ENCODE peak calls at places on chromosomes 1 and 21, in nine cellular contexts. S, K, A, V, Z, F, Q, G and O are unnamed samples. For H3K9me3, the result is how much of the 10 kb centered on the place peaks cover.

GRCh38 chr1:199403421-199404116 is 623.9 kb upstream of the NR5A2 start:
- DNase-seq in S (no peak), K (no peak), A (no peak), V (no peak), Z (no peak), F (no peak), Q (no peak), G (no peak), O (no peak)

GRCh38 chr1:172138636-172139035 is 281.8 kb upstream of the C1orf105 start:
- DNase-seq in S (no peak), K (no peak), A (no peak), V (no peak), Z (no peak), F (no peak), Q (no peak), G (no peak), O (no peak)

GRCh38 chr1:226751687-226752086 is 12.6 kb upstream of the ITPKB start:
- DNase-seq in S (no peak), K (peak), A (no peak), V (no peak), Z (no peak), F (no peak), Q (no peak), G (no peak), O (no peak)

GRCh38 chr21:28627691-28628090 is 365.0 kb downstream of the LTN1 start:
- DNase-seq in S (no peak), K (no peak), A (no peak), V (no peak), Z (no peak), F (no peak), Q (no peak), G (no peak), O (no peak)

GRCh38 chr1:112815376-112815775 is 100.2 kb upstream of the PPM1J start:
- DNase-seq in S (no peak), K (no peak), A (no peak), V (no peak), Z (no peak), F (no peak), Q (no peak), G (no peak), O (no peak)

GRCh38 chr1:206479164-206480125 is 9.2 kb downstream of the IKBKE start:
- DNase-seq in S (peak), K (peak), A (peak), V (peak), Z (peak), F (peak), Q (peak), G (peak), O (peak)

GRCh38 chr1:173601588-173601987 is 1.3 kb downstream of the SLC9C2 start:
- DNase-seq in S (no peak), K (no peak), A (no peak), V (no peak), Z (no peak), F (no peak), Q (no peak), G (no peak), O (no peak)

GRCh38 chr1:102833171-102833570 is 275.2 kb downstream of the COL11A1 start:
- DNase-seq in S (no peak), K (no peak), A (no peak), V (no peak), Z (no peak), F (no peak), Q (no peak), G (peak), O (no peak)

GRCh38 chr1:207397525-207397926 is 56.6 kb upstream of the CR2 start:
- DNase-seq in S (no peak), K (no peak), A (no peak), V (no peak), Z (no peak), F (no peak), Q (no peak), G (no peak), O (no peak)

GRCh38 chr1:35838693-35839245 is 31.0 kb downstream of the AGO4 start:
- DNase-seq in S (no peak), K (no peak), A (no peak), V (no peak), Z (no peak), F (no peak), Q (no peak), G (no peak), O (no peak)

GRCh38 chr1:162498442-162498785 is 796 bp downstream of the UHMK1 start:
- DNase-seq in S (no peak), K (peak), A (no peak), V (no peak), Z (no peak), F (no peak), Q (no peak), G (no peak), O (no peak)

GRCh38 chr1:209618756-209619420 is 33.3 kb downstream of the LAMB3 start:
- DNase-seq in S (no peak), K (no peak), A (no peak), V (no peak), Z (no peak), F (no peak), Q (no peak), G (peak), O (no peak)

GRCh38 chr21:27831821-27832569 is 865.1 kb upstream of the ADAMTS5 start:
- DNase-seq in S (no peak), K (no peak), A (no peak), V (no peak), Z (no peak), F (no peak), Q (no peak), G (no peak), O (no peak)

GRCh38 chr1:77900687-77901293 is 12.4 kb downstream of the NEXN start:
- DNase-seq in S (peak), K (peak), A (no peak), V (no peak), Z (peak), F (no peak), Q (no peak), G (peak), O (no peak)

GRCh38 chr1:204342310-204342709 is 17.4 kb downstream of the PLEKHA6 start:
- DNase-seq in S (no peak), K (no peak), A (no peak), V (no peak), Z (no peak), F (no peak), Q (no peak), G (no peak), O (no peak)

GRCh38 chr1:186228751-186229150 is 146.3 kb downstream of the TPR start:
- DNase-seq in S (no peak), K (no peak), A (no peak), V (no peak), Z (no peak), F (no peak), Q (no peak), G (no peak), O (no peak)
- H3K4me3 ChIP-seq in S (no peak), K (no peak), A (no peak), V (no peak), Z (no peak), F (no peak), Q (no peak), G (no peak), O (no peak)

GRCh38 chr1:155696524-155696923 is 7.6 kb downstream of the DAP3 start:
- DNase-seq in S (no peak), K (no peak), A (no peak), V (no peak), Z (no peak), F (no peak), Q (no peak), G (no peak), O (no peak)

GRCh38 chr1:155695608-155696007 is 6.7 kb downstream of the DAP3 start:
- DNase-seq in S (no peak), K (no peak), A (no peak), V (no peak), Z (no peak), F (no peak), Q (no peak), G (no peak), O (no peak)

GRCh38 chr1:155695107-155695506 is 6.2 kb downstream of the DAP3 start:
- DNase-seq in S (no peak), K (no peak), A (no peak), V (no peak), Z (no peak), F (no peak), Q (no peak), G (no peak), O (no peak)

GRCh38 chr1:155698382-155699038 is 9.6 kb downstream of the DAP3 start:
- DNase-seq in S (no peak), K (no peak), A (no peak), V (no peak), Z (no peak), F (no peak), Q (no peak), G (no peak), O (no peak)

GRCh38 chr1:155697046-155697445 is 8.2 kb downstream of the DAP3 start:
- DNase-seq in S (no peak), K (no peak), A (no peak), V (no peak), Z (no peak), F (no peak), Q (no peak), G (no peak), O (no peak)
- H3K9me3 ChIP-seq in S (under half), K (under half), A (under half), V (under half), Z (under half), F (under half), Q (under half), G (under half), O (under half)

DNA sequence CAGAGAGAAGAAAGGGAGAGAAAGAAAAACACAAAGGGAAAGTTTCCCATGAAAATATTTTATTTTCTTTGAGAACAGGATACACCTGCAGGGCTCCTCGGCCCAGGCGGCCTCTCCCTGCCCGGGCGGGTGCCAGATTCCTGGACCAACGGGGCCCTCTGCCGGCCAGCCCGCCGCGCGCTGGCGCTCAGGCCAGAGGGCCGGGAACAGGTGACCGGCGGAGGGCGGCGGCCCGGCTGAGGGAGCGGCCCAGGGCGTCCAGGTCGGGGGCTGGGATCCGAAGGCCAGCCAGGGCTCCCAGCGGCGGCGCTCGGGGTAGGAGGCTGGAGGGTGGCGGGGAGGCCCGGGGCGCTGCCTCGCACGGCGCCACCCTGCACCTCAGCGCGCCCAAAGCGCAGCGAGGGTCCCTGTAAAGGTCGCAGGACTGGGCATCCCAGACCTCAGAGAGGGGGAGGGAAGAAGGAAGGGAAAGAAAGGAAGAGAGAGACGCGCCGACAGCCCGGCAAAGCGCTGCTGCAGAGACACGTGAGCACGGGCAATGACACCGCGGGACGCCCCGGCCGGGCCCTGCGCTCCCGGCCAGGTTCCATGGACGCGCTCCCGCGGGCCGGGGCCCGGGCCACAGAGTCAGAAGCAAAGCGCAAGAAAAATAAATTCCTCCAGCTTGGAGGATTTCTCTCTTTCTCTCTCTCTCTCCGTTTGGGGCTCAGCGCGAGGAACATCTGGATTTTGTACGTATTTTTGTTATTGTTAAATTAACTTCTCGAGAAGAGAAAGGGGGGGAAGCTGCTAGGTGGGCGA is 908 bp downstream of the WNT9A start:
- DNase-seq in S (peak), K (no peak), A (peak), V (peak), Z (peak), F (peak), Q (peak), G (no peak), O (peak)
- H3K4me3 ChIP-seq in S (peak), K (no peak), A (peak), V (peak), Z (peak), F (peak), Q (peak), G (no peak), O (peak)

GRCh38 chr1:80751204-80751603 is 1049.5 kb upstream of the ADGRL2 start:
- DNase-seq in S (no peak), K (no peak), A (no peak), V (no peak), Z (no peak), F (no peak), Q (no peak), G (no peak), O (no peak)
- H3K9me3 ChIP-seq in S (under half), K (under half), A (under half), V (under half), Z (under half), F (under half), Q (under half), G (under half), O (under half)

DNA sequence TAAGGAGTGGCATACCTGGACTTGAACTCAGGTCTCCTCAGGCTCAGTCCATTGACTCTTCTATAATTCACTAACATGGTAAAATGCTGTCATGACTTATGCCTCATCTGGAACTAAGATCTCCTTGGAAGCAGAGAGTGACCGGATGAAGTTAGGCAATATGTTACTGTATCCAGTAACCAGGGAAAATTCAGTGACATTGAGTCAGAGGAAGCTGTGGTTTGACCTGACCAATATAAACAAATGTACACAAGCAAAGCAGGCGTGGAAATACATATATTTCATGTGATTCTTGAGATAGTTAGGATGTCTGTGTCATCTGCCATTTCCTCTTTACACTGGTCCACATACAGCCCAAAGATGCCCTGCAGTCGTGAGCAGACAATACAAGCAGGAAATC is 30.3 kb downstream of the SGIP1 start:
- DNase-seq in S (no peak), K (no peak), A (no peak), V (no peak), Z (no peak), F (no peak), Q (no peak), G (no peak), O (no peak)
- H3K4me3 ChIP-seq in S (no peak), K (no peak), A (no peak), V (no peak), Z (no peak), F (no peak), Q (no peak), G (no peak), O (no peak)

GRCh38 chr21:44582980-44583799 is 2.8 kb upstream of the KRTAP10-5 start:
- DNase-seq in S (no peak), K (no peak), A (no peak), V (no peak), Z (peak), F (no peak), Q (no peak), G (no peak), O (no peak)

GRCh38 chr21:44583800-44584147 is 3.4 kb upstream of the KRTAP10-5 start:
- DNase-seq in S (no peak), K (no peak), A (no peak), V (peak), Z (no peak), F (no peak), Q (no peak), G (no peak), O (no peak)

GRCh38 chr21:44579833-44580144 is 615 bp downstream of the KRTAP10-5 start:
- DNase-seq in S (no peak), K (no peak), A (no peak), V (no peak), Z (no peak), F (no peak), Q (no peak), G (no peak), O (no peak)

GRCh38 chr21:44581158-44581557 is 754 bp upstream of the KRTAP10-5 start:
- DNase-seq in S (no peak), K (no peak), A (no peak), V (no peak), Z (no peak), F (no peak), Q (no peak), G (no peak), O (no peak)

DNA sequence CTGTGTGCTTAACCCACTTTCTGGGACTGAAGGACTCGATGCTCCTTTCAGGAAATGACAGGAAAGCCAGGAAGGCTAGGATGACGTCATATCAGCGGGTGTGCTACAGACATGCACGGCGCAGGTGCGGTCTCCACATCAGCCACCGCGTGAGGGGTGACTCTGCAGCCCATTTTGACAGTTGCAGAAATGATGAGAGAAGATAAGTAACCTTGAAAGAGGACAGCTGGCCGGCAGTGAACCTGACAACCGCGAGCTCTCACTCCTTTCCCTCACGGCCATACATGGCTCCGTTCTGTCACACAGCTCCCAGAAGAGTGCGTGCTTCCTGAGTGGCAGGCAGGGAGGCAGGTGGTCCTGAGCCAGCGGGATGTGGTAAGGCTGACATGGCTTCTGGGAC is 1.7 kb upstream of the KRTAP10-5 start:
- DNase-seq in S (no peak), K (no peak), A (no peak), V (no peak), Z (no peak), F (no peak), Q (no peak), G (no peak), O (no peak)
- H3K9me3 ChIP-seq in S (under half), K (under half), A (under half), V (under half), Z (under half), F (under half), Q (under half), G (under half), O (under half)

DNA sequence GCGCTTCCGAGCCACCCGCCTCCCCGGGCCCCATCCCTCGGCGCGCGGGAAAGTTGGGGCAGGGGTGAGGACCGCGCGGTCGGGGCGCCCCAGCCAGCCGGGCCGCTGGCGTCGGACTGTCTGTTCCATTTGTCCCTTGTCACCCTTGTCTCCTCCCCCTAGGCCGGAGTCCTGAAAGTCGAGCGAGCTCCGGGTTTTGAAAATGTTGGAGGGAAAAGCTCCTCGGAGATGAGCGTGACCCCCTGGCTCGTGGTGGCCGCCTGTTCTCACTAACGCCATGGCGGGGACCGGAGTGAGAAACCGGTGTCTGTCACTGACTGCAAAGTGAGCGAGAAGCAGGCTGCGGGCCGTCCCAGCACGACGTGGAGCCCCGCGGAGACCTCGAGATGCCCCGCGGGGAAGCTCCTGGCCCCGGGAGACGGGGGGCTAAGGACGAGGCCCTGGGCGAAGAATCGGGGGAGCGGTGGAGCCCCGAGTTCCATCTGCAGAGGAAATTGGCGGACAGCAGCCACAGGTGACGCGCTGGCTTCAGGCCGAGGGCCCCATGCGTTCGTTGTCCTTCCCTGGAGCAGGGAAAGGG is 491 bp downstream of the PER3 start:
- DNase-seq in S (peak), K (no peak), A (no peak), V (no peak), Z (no peak), F (no peak), Q (peak), G (no peak), O (peak)
- H3K4me3 ChIP-seq in S (peak), K (no peak), A (peak), V (peak), Z (peak), F (peak), Q (peak), G (no peak), O (no peak)

GRCh38 chr1:4062041-4062440 is 162.0 kb upstream of the C1orf174 start:
- DNase-seq in S (no peak), K (no peak), A (no peak), V (no peak), Z (no peak), F (no peak), Q (no peak), G (no peak), O (no peak)
- H3K9me3 ChIP-seq in S (under half), K (under half), A (under half), V (under half), Z (under half), F (under half), Q (under half), G (under half), O (under half)

GRCh38 chr21:46155514-46156377 is at the start of gene FTCD:
- DNase-seq in S (no peak), K (no peak), A (peak), V (no peak), Z (no peak), F (no peak), Q (peak), G (no peak), O (no peak)

GRCh38 chr21:46152939-46153258 is 2.5 kb downstream of the FTCD start:
- DNase-seq in S (no peak), K (no peak), A (no peak), V (no peak), Z (no peak), F (no peak), Q (no peak), G (no peak), O (no peak)

GRCh38 chr21:46153259-46154154 is 1.9 kb downstream of the FTCD start:
- DNase-seq in S (peak), K (peak), A (peak), V (peak), Z (peak), F (no peak), Q (peak), G (no peak), O (peak)

GRCh38 chr21:46154955-46155513 is 345 bp downstream of the FTCD start:
- DNase-seq in S (peak), K (no peak), A (peak), V (no peak), Z (no peak), F (no peak), Q (no peak), G (no peak), O (no peak)

DNA sequence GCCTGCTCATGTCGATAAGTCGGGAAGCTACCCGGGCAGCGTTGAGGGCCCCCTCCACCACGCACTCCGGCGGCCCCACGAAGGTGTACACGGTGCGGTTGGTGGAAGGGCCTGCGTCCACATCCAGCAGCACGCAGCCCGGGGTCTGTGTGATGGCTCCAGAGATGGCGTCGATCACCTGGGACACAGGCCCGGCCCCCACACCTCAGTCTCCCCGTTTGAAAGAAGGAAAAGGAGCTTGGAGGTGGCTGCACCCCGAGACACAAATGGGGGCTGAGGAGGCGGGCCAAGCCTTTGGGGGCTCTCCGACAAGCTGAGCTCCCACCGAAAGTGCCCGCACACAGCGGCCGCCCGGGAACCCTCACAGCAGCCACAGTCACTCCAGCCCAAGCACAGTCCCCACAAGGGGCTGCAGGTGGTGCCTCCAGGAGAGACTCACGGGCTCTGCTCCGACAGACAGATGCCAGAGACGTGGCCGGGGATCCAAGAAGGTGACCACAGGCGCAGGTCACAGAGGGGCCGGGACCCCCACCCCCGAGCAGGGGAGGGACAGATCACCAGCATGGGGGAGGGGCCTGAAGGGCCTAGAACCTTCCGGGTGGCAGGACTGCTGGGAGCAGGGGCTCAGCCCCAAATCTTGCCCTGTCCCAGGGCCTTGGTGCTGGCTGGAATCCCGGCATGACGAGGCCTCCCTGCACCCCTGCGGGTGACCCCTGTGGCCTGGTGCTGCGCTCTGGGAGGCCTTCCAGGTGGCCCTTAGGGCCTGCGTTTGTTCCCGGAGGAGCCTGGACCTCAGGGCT is 1.0 kb downstream of the FTCD start:
- DNase-seq in S (peak), K (no peak), A (peak), V (no peak), Z (no peak), F (no peak), Q (peak), G (no peak), O (no peak)
- H3K4me3 ChIP-seq in S (no peak), K (no peak), A (no peak), V (no peak), Z (no peak), F (no peak), Q (peak), G (no peak), O (no peak)